ENCODE peak calls at places on chromosomes 13 and 19, in six cellular contexts. One of them, this sample, is unnamed.

GRCh38 chr19:6664916-6665315 is 5.0 kb downstream of the TNFSF14 start:
- DNase-seq in GM12878: no peak
- DNase-seq in AG09309: no peak
- DNase-seq in WERI-Rb-1: no peak
- DNase-seq in AG04450: no peak
- DNase-seq in left ventricle myocardium inferior: no peak
- DNase-seq in this sample: no peak

GRCh38 chr19:13062317-13062716 is 40.3 kb downstream of the LYL1 start:
- DNase-seq in GM12878: no peak
- DNase-seq in WERI-Rb-1: no peak
- DNase-seq in AG09309: no peak
- DNase-seq in AG04450: no peak
- DNase-seq in left ventricle myocardium inferior: no peak
- DNase-seq in this sample: no peak

GRCh38 chr13:90105276-90105675 is 1242.2 kb upstream of the MIR17HG start:
- DNase-seq in AG04450: no peak
- DNase-seq in WERI-Rb-1: no peak
- DNase-seq in left ventricle myocardium inferior: no peak
- DNase-seq in AG09309: no peak
- DNase-seq in GM12878: no peak
- DNase-seq in this sample: no peak

GRCh38 chr13:43848250-43848649 is 31.3 kb downstream of the CCDC122 start:
- DNase-seq in GM12878: no peak
- DNase-seq in left ventricle myocardium inferior: no peak
- DNase-seq in AG04450: peak; percentile 21
- DNase-seq in WERI-Rb-1: no peak
- DNase-seq in AG09309: peak; percentile 72
- DNase-seq in this sample: no peak

GRCh38 chr13:106617561-106617960 is 49.6 kb upstream of the ARGLU1 start:
- DNase-seq in AG04450: no peak
- DNase-seq in WERI-Rb-1: no peak
- DNase-seq in GM12878: no peak
- DNase-seq in left ventricle myocardium inferior: no peak
- DNase-seq in AG09309: no peak
- DNase-seq in this sample: no peak

GRCh38 chr19:7862413-7862951 is 11.7 kb downstream of the PRR36 start:
- DNase-seq in WERI-Rb-1: no peak
- DNase-seq in GM12878: no peak
- DNase-seq in AG04450: no peak
- DNase-seq in AG09309: no peak
- DNase-seq in left ventricle myocardium inferior: peak; percentile 35
- DNase-seq in this sample: no peak

GRCh38 chr19:47417107-47417745 is 2.1 kb downstream of the MEIS3 start:
- DNase-seq in AG09309: no peak
- DNase-seq in WERI-Rb-1: no peak
- DNase-seq in GM12878: no peak
- DNase-seq in AG04450: no peak
- DNase-seq in left ventricle myocardium inferior: no peak
- DNase-seq in this sample: no peak

GRCh38 chr13:73991884-73992283 is 142.3 kb downstream of the KLF12 start:
- DNase-seq in WERI-Rb-1: no peak
- DNase-seq in AG09309: no peak
- DNase-seq in left ventricle myocardium inferior: no peak
- DNase-seq in AG04450: no peak
- DNase-seq in GM12878: no peak
- DNase-seq in this sample: no peak

GRCh38 chr13:30325668-30326067 is 18.3 kb upstream of the KATNAL1 start:
- DNase-seq in GM12878: no peak
- DNase-seq in left ventricle myocardium inferior: no peak
- DNase-seq in WERI-Rb-1: no peak
- DNase-seq in AG04450: no peak
- DNase-seq in AG09309: no peak
- DNase-seq in this sample: no peak

GRCh38 chr19:13633109-13633508 is 126.8 kb upstream of the CACNA1A start:
- DNase-seq in AG04450: peak; percentile 57
- DNase-seq in AG09309: no peak
- DNase-seq in WERI-Rb-1: no peak
- DNase-seq in left ventricle myocardium inferior: no peak
- DNase-seq in GM12878: no peak
- DNase-seq in this sample: peak; percentile 41

GRCh38 chr13:19984430-19985218 is 26.1 kb downstream of the ZMYM2 start:
- DNase-seq in GM12878: peak; percentile 50
- DNase-seq in WERI-Rb-1: no peak
- DNase-seq in AG04450: peak; percentile 32
- DNase-seq in AG09309: peak; percentile 3
- DNase-seq in left ventricle myocardium inferior: no peak
- DNase-seq in this sample: no peak

GRCh38 chr13:80828759-80829158 is 487.8 kb upstream of the SPRY2 start:
- DNase-seq in left ventricle myocardium inferior: no peak
- DNase-seq in GM12878: no peak
- DNase-seq in WERI-Rb-1: no peak
- DNase-seq in AG04450: no peak
- DNase-seq in AG09309: no peak
- DNase-seq in this sample: no peak

GRCh38 chr13:49436890-49437289 is 7.0 kb downstream of the CAB39L start:
- DNase-seq in left ventricle myocardium inferior: peak; percentile 25
- DNase-seq in AG04450: no peak
- DNase-seq in WERI-Rb-1: no peak
- DNase-seq in GM12878: no peak
- DNase-seq in AG09309: no peak
- DNase-seq in this sample: peak; percentile 1

GRCh38 chr19:8611391-8611883 is 922 bp upstream of the ADAMTS10 start:
- DNase-seq in left ventricle myocardium inferior: no peak
- DNase-seq in GM12878: no peak
- DNase-seq in AG04450: no peak
- DNase-seq in AG09309: no peak
- DNase-seq in WERI-Rb-1: no peak
- DNase-seq in this sample: no peak

GRCh38 chr19:2503521-2504109 is 27.7 kb downstream of the GADD45B start:
- DNase-seq in AG09309: no peak
- DNase-seq in GM12878: no peak
- DNase-seq in left ventricle myocardium inferior: no peak
- DNase-seq in AG04450: no peak
- DNase-seq in WERI-Rb-1: no peak
- DNase-seq in this sample: peak; percentile 65

GRCh38 chr19:15025237-15025636 is 24.0 kb upstream of the CASP14 start:
- DNase-seq in AG09309: no peak
- DNase-seq in GM12878: no peak
- DNase-seq in WERI-Rb-1: no peak
- DNase-seq in left ventricle myocardium inferior: no peak
- DNase-seq in AG04450: no peak
- DNase-seq in this sample: peak; percentile 4

GRCh38 chr13:40777166-40777956 is 6.4 kb upstream of the MRPS31 start:
- DNase-seq in AG09309: no peak
- DNase-seq in left ventricle myocardium inferior: no peak
- DNase-seq in AG04450: no peak
- DNase-seq in WERI-Rb-1: peak; percentile 14
- DNase-seq in GM12878: no peak
- DNase-seq in this sample: peak; percentile 36

GRCh38 chr13:45327253-45327954 is 13.6 kb downstream of the TPT1 start:
- DNase-seq in GM12878: no peak
- DNase-seq in AG04450: no peak
- DNase-seq in AG09309: no peak
- DNase-seq in WERI-Rb-1: no peak
- DNase-seq in left ventricle myocardium inferior: no peak
- DNase-seq in this sample: no peak

GRCh38 chr13:109784590-109785140 is 1.7 kb downstream of the IRS2 start:
- DNase-seq in WERI-Rb-1: peak; percentile 90
- DNase-seq in left ventricle myocardium inferior: peak; percentile 84
- DNase-seq in AG04450: no peak
- DNase-seq in GM12878: no peak
- DNase-seq in AG09309: no peak
- DNase-seq in this sample: peak; percentile 71

GRCh38 chr13:66581691-66582090 is 648.4 kb downstream of the PCDH9 start:
- DNase-seq in AG04450: no peak
- DNase-seq in AG09309: no peak
- DNase-seq in WERI-Rb-1: no peak
- DNase-seq in left ventricle myocardium inferior: no peak
- DNase-seq in GM12878: no peak
- DNase-seq in this sample: no peak

DNA sequence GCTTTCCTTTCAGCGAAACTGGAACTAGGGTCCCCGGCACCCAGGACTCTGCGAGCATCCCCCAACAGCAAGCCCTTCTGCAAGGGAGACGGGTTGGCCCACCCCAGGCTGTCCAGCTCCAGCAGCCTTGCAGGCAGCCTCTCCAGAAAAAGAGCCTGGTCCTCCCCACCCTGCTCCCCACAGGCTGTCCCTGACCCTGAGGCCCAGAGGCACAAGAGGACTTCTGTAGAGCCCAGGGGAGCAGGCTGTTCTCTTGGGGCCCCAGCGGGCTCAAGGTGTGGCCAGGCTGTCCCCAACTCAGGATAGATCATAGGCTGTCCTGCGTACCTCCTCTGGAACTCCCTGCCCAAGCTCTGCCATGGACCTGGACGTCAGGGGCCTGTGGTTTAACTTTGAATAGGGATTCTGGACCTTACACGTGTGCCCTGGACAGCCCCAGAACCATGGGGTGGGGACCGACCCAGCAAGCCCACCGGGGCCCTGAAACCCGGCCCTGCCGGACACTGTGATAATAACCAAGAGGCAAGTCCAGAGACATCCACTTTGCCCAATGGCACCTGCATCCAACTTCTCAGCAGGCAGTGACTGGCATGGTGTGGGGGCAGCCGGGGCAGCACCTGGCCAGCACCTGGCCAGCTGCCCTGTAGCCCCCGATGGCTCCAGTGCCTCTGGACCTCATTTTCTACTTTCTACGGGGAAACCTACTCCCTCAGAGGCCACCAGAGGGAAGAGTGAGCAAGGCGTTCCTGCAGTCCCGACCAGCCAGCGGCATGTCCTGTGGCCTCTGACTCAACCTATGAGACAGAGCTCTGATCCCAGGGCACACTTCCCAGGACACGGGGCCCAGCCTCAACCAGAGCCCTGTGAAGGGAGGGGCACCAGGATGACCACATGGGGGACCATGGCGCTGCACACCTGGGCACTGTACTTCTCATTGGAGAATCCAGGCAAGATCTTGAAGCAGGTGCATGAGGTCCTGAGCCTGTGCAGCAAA is 50.9 kb upstream of the TPM4 start:
- DNase-seq in AG09309: peak; percentile 16
- DNase-seq in WERI-Rb-1: peak; percentile 44
- DNase-seq in AG04450: peak; percentile 16
- DNase-seq in GM12878: no peak
- DNase-seq in left ventricle myocardium inferior: no peak
- DNase-seq in this sample: peak; percentile 60
- TF ChIP-seq CTCF in AG09309: peak; percentile 77
- TF ChIP-seq CTCF in WERI-Rb-1: peak; percentile 56
- TF ChIP-seq CTCF in AG04450: peak; percentile 68
- TF ChIP-seq CTCF in GM12878: peak; percentile 23
- TF ChIP-seq CTCF in left ventricle myocardium inferior: peak; percentile 39
- TF ChIP-seq CTCF in this sample: peak; percentile 57

GRCh38 chr13:24864579-24864978 is 100.6 kb downstream of the RNF17 start:
- DNase-seq in AG04450: no peak
- DNase-seq in GM12878: no peak
- DNase-seq in left ventricle myocardium inferior: no peak
- DNase-seq in WERI-Rb-1: no peak
- DNase-seq in AG09309: no peak
- DNase-seq in this sample: no peak

GRCh38 chr13:24861617-24862362 is 97.8 kb downstream of the RNF17 start:
- DNase-seq in GM12878: no peak
- DNase-seq in AG09309: no peak
- DNase-seq in AG04450: no peak
- DNase-seq in left ventricle myocardium inferior: no peak
- DNase-seq in WERI-Rb-1: no peak
- DNase-seq in this sample: no peak

GRCh38 chr13:24863748-24864540 is 100.0 kb downstream of the RNF17 start:
- DNase-seq in WERI-Rb-1: no peak
- DNase-seq in left ventricle myocardium inferior: no peak
- DNase-seq in AG09309: no peak
- DNase-seq in AG04450: no peak
- DNase-seq in GM12878: no peak
- DNase-seq in this sample: no peak

GRCh38 chr13:24866488-24866887 is 102.5 kb downstream of the RNF17 start:
- DNase-seq in GM12878: no peak
- DNase-seq in left ventricle myocardium inferior: no peak
- DNase-seq in WERI-Rb-1: no peak
- DNase-seq in AG04450: no peak
- DNase-seq in AG09309: no peak
- DNase-seq in this sample: no peak

GRCh38 chr13:24865158-24865557 is 101.2 kb downstream of the RNF17 start:
- DNase-seq in AG04450: no peak
- DNase-seq in left ventricle myocardium inferior: no peak
- DNase-seq in GM12878: no peak
- DNase-seq in AG09309: no peak
- DNase-seq in WERI-Rb-1: no peak
- DNase-seq in this sample: no peak
- TF ChIP-seq CTCF in AG04450: peak; percentile 9
- TF ChIP-seq CTCF in left ventricle myocardium inferior: peak; percentile 21
- TF ChIP-seq CTCF in GM12878: no peak
- TF ChIP-seq CTCF in AG09309: peak; percentile 16
- TF ChIP-seq CTCF in WERI-Rb-1: no peak
- TF ChIP-seq CTCF in this sample: no peak

GRCh38 chr13:21556051-21556450 is 47.9 kb downstream of the MICU2 start:
- DNase-seq in GM12878: no peak
- DNase-seq in AG09309: no peak
- DNase-seq in WERI-Rb-1: no peak
- DNase-seq in AG04450: no peak
- DNase-seq in left ventricle myocardium inferior: no peak
- DNase-seq in this sample: no peak

DNA sequence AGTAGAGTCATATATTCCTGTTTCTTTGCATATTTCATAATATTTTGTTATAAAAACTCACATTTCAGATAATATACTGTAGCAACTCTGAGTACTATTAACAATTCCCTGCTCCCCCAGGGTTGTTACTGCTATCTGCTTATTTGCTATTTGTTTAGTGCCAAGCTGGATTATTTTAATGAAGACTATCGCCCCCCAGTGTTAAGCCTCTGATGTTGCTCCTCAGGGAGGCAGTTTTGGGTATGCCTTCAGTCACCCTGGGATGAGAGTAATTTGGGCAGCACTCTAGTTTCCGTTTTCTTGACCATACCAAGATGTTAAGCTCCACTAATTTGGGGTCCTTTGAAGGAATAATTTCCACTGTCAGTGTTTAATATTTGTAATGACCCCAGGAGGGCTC is 46.0 kb downstream of the MICU2 start:
- DNase-seq in GM12878: no peak
- DNase-seq in AG09309: no peak
- DNase-seq in AG04450: no peak
- DNase-seq in left ventricle myocardium inferior: no peak
- DNase-seq in WERI-Rb-1: peak; percentile 24
- DNase-seq in this sample: peak; percentile 11
- TF ChIP-seq CTCF in GM12878: peak; percentile 47
- TF ChIP-seq CTCF in AG09309: peak; percentile 58
- TF ChIP-seq CTCF in AG04450: peak; percentile 41
- TF ChIP-seq CTCF in left ventricle myocardium inferior: peak; percentile 59
- TF ChIP-seq CTCF in WERI-Rb-1: peak; percentile 52
- TF ChIP-seq CTCF in this sample: no peak

GRCh38 chr13:52600666-52601065 is 41.6 kb upstream of the HNRNPA1L2 start:
- DNase-seq in AG04450: no peak
- DNase-seq in AG09309: no peak
- DNase-seq in GM12878: no peak
- DNase-seq in WERI-Rb-1: no peak
- DNase-seq in left ventricle myocardium inferior: no peak
- DNase-seq in this sample: no peak

GRCh38 chr13:52599037-52599852 is 43.0 kb upstream of the HNRNPA1L2 start:
- DNase-seq in left ventricle myocardium inferior: no peak
- DNase-seq in GM12878: no peak
- DNase-seq in WERI-Rb-1: no peak
- DNase-seq in AG09309: no peak
- DNase-seq in AG04450: no peak
- DNase-seq in this sample: no peak

GRCh38 chr13:52597676-52598075 is 44.6 kb upstream of the HNRNPA1L2 start:
- DNase-seq in AG09309: no peak
- DNase-seq in AG04450: no peak
- DNase-seq in left ventricle myocardium inferior: no peak
- DNase-seq in GM12878: no peak
- DNase-seq in WERI-Rb-1: no peak
- DNase-seq in this sample: no peak

GRCh38 chr13:52599853-52600603 is 42.2 kb upstream of the HNRNPA1L2 start:
- DNase-seq in AG09309: no peak
- DNase-seq in GM12878: no peak
- DNase-seq in WERI-Rb-1: peak; percentile 34
- DNase-seq in AG04450: no peak
- DNase-seq in left ventricle myocardium inferior: peak; percentile 42
- DNase-seq in this sample: no peak
- TF ChIP-seq CTCF in AG09309: no peak
- TF ChIP-seq CTCF in GM12878: no peak
- TF ChIP-seq CTCF in WERI-Rb-1: no peak
- TF ChIP-seq CTCF in AG04450: no peak
- TF ChIP-seq CTCF in left ventricle myocardium inferior: peak; percentile 18
- TF ChIP-seq CTCF in this sample: no peak

This sample was measured in Calu3.